ENCODE peak calls at places on chromosomes 12 and 14, in four cellular contexts. X is GM12891, P is K562, T is GM12878. V is an unnamed sample.

GRCh38 chr12:8038659-8039114 is 6.2 kb downstream of the FOXJ2 start:
- DNase-seq in P (peak), X (no peak), T (no peak), V (no peak)

GRCh38 chr12:104708891-104709290 is 249.2 kb downstream of the SLC41A2 start:
- DNase-seq in P (no peak), X (no peak), T (no peak), V (no peak)

GRCh38 chr12:30463636-30464035 is 232.0 kb downstream of the IPO8 start:
- DNase-seq in T (no peak), X (no peak), P (no peak), V (no peak)

GRCh38 chr12:75660805-75661404 is 149.5 kb upstream of the KRR1 start:
- DNase-seq in X (no peak), P (no peak), T (no peak), V (no peak)

GRCh38 chr12:120290541-120291312 is 976 bp downstream of the RNU4-2 start:
- DNase-seq in P (peak), T (no peak), X (no peak), V (peak)

GRCh38 chr14:60488175-60488574 is 2.3 kb upstream of the C14orf39 start:
- DNase-seq in P (no peak), T (no peak), X (no peak), V (no peak)

GRCh38 chr14:85532981-85533820 is 3.3 kb downstream of the FLRT2 start:
- DNase-seq in X (no peak), T (no peak), P (no peak), V (no peak)

GRCh38 chr12:67592228-67593011 is 56.1 kb upstream of the DYRK2 start:
- DNase-seq in T (peak), P (no peak), X (peak), V (no peak)

GRCh38 chr14:61221906-61222305 is 59.2 kb downstream of the TMEM30B start:
- DNase-seq in T (no peak), P (no peak), X (no peak), V (no peak)

GRCh38 chr14:92500491-92500941 is 13.1 kb upstream of the RIN3 start:
- DNase-seq in T (no peak), P (no peak), X (no peak), V (no peak)

GRCh38 chr14:54172114-54172513 is 215.5 kb upstream of the BMP4 start:
- DNase-seq in P (no peak), X (no peak), T (no peak), V (no peak)

GRCh38 chr14:53174918-53175317 is 21.8 kb upstream of the DDHD1 start:
- DNase-seq in X (no peak), P (no peak), T (no peak), V (no peak)

GRCh38 chr14:26775765-26776577 is 178.1 kb upstream of the NOVA1 start:
- DNase-seq in P (no peak), T (no peak), X (no peak), V (no peak)

GRCh38 chr14:50044040-50044651 is 72.2 kb downstream of the VCPKMT start:
- DNase-seq in T (no peak), P (no peak), X (no peak), V (no peak)

GRCh38 chr14:91654836-91655235 is 77.0 kb downstream of the CATSPERB start:
- DNase-seq in X (no peak), P (no peak), T (no peak), V (no peak)

GRCh38 chr14:47619397-47619796 is 56.0 kb downstream of the MDGA2 start:
- DNase-seq in T (no peak), P (no peak), X (no peak), V (no peak)

GRCh38 chr12:88029093-88029665 is at the start of gene C12orf50:
- DNase-seq in X (no peak), T (no peak), P (no peak), V (no peak)

GRCh38 chr12:81450920-81451739 is 308.0 kb downstream of the PPFIA2 start:
- DNase-seq in X (no peak), P (peak), T (no peak), V (peak)

GRCh38 chr14:38883127-38883526 is 219.9 kb downstream of the SEC23A start:
- DNase-seq in X (no peak), P (no peak), T (no peak), V (no peak)

GRCh38 chr14:71165121-71165574 is 257.9 kb downstream of the PCNX1 start:
- DNase-seq in X (no peak), T (no peak), P (no peak), V (no peak)

GRCh38 chr14:48125654-48126053 is 450.2 kb upstream of the MDGA2 start:
- DNase-seq in X (no peak), P (no peak), T (no peak), V (no peak)

GRCh38 chr14:36423430-36423829 is 96.6 kb downstream of the NKX2-1 start:
- DNase-seq in T (no peak), X (no peak), P (no peak), V (no peak)

DNA sequence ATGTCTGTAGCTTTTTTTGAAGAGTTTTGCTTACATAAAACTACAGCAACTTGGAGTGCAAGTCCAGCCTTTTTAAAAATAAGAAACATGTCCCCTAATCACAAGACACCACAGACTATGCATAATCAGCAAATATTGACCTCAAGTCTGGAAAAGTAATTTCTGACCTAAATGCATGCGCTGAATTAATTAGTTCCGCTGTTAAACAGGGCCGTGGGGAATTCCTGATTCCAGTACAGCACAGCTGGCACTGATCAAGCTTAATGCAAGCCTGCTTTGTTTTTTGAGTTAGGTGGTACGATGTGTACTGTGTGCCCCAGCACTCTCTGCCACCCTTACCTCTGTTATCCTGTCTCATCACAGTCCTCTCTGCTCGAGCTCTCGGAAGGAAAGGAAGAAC is 9.2 kb downstream of the MLH3 start:
- DNase-seq in P (no peak), T (no peak), X (no peak), V (no peak)
- TF ChIP-seq SPI1 in P (no peak), T (no peak), X (no peak), V (no peak)

GRCh38 chr12:111446044-111446581 is 40.4 kb downstream of the SH2B3 start:
- DNase-seq in P (no peak), X (no peak), T (no peak), V (no peak)

GRCh38 chr12:111444314-111444705 is 38.6 kb downstream of the SH2B3 start:
- DNase-seq in P (no peak), X (no peak), T (peak), V (no peak)

GRCh38 chr12:111443586-111443985 is 37.9 kb downstream of the SH2B3 start:
- DNase-seq in P (no peak), T (no peak), X (no peak), V (peak)

GRCh38 chr12:111445311-111446043 is 39.8 kb downstream of the SH2B3 start:
- DNase-seq in T (no peak), P (no peak), X (no peak), V (no peak)

GRCh38 chr12:111444706-111445310 is 39.1 kb downstream of the SH2B3 start:
- DNase-seq in T (peak), P (no peak), X (peak), V (peak)
- TF ChIP-seq SPI1 in T (peak), P (no peak), X (peak), V (peak)

GRCh38 chr12:85549658-85550057 is 269.6 kb downstream of the ALX1 start:
- DNase-seq in P (no peak), X (no peak), T (no peak), V (no peak)
- TF ChIP-seq SPI1 in P (no peak), X (no peak), T (no peak), V (no peak)

GRCh38 chr14:20607617-20608016 is 16.4 kb upstream of the RNASE12 start:
- DNase-seq in P (no peak), X (no peak), T (no peak), V (no peak)

GRCh38 chr14:20610002-20610765 is 19.0 kb upstream of the RNASE12 start:
- DNase-seq in X (no peak), T (no peak), P (peak), V (peak)

GRCh38 chr14:20608383-20609095 is 17.4 kb upstream of the RNASE12 start:
- DNase-seq in X (no peak), P (no peak), T (no peak), V (no peak)

GRCh38 chr14:20611277-20611676 is 20.1 kb upstream of the RNASE12 start:
- DNase-seq in T (no peak), P (no peak), X (no peak), V (no peak)

GRCh38 chr14:20609215-20610001 is 18.2 kb upstream of the RNASE12 start:
- DNase-seq in T (peak), P (peak), X (no peak), V (peak)
- TF ChIP-seq SPI1 in T (no peak), P (no peak), X (no peak), V (no peak)